ENCODE peak calls at places on chromosome 2, in six cellular contexts. N is lower leg skin, K is astrocyte, Z is A549, Q is IMR-90, E is HFFc6. D is an unnamed sample.

GRCh38 chr2:231583982-231584381 is 8.7 kb upstream of the TEX44 start:
- DNase-seq in N (no peak), K (no peak), Z (no peak), Q (no peak), E (no peak), D (no peak)

GRCh38 chr2:200095436-200095835 is 140.1 kb downstream of the MAIP1 start:
- DNase-seq in N (no peak), K (no peak), Z (no peak), Q (no peak), E (no peak), D (no peak)

GRCh38 chr2:68916226-68916625 is 36.5 kb downstream of the GKN2 start:
- DNase-seq in N (no peak), K (no peak), Z (no peak), Q (no peak), E (no peak), D (no peak)

GRCh38 chr2:217986256-217986961 is 16.4 kb downstream of the TNS1 start:
- DNase-seq in N (no peak), K (no peak), Z (no peak), Q (no peak), E (no peak), D (no peak)

GRCh38 chr2:172297531-172297930 is 129.9 kb upstream of the ITGA6 start:
- DNase-seq in N (no peak), K (no peak), Z (no peak), Q (no peak), E (no peak), D (no peak)

GRCh38 chr2:30979822-30980245 is 158.4 kb downstream of the GALNT14 start:
- DNase-seq in N (no peak), K (peak; percentile 33), Z (peak; percentile 41), Q (peak; percentile 13), E (peak; percentile 79), D (peak; percentile 42)

GRCh38 chr2:43424262-43425207 is 171.3 kb downstream of the THADA start:
- DNase-seq in N (no peak), K (peak; percentile 87), Z (no peak), Q (no peak), E (no peak), D (no peak)

GRCh38 chr2:68388358-68388757 is 23.3 kb downstream of the PLEK start:
- DNase-seq in N (no peak), K (no peak), Z (no peak), Q (no peak), E (no peak), D (no peak)

GRCh38 chr2:66173635-66174034 is 261.3 kb upstream of the MEIS1 start:
- DNase-seq in N (no peak), K (no peak), Z (no peak), Q (no peak), E (no peak), D (no peak)

GRCh38 chr2:177784449-177784845 is 288.1 kb downstream of the PDE11A start:
- DNase-seq in N (no peak), K (peak; percentile 91), Z (no peak), Q (peak; percentile 24), E (peak; percentile 65), D (peak; percentile 13)

GRCh38 chr2:187580462-187581124 is 26.4 kb upstream of the TFPI start:
- DNase-seq in N (no peak), K (peak; percentile 66), Z (peak; percentile 7), Q (peak; percentile 85), E (peak; percentile 77), D (no peak)

GRCh38 chr2:126725580-126725979 is 69.6 kb downstream of the GYPC start:
- DNase-seq in N (no peak), K (no peak), Z (no peak), Q (no peak), E (no peak), D (no peak)

GRCh38 chr2:164595031-164595430 is 26.3 kb downstream of the GRB14 start:
- DNase-seq in N (no peak), K (no peak), Z (no peak), Q (no peak), E (no peak), D (no peak)

GRCh38 chr2:68994864-68995263 is 18.1 kb upstream of the ANTXR1 start:
- DNase-seq in N (peak; percentile 88), K (peak; percentile 93), Z (no peak), Q (peak; percentile 33), E (peak; percentile 45), D (no peak)

GRCh38 chr2:37201208-37201607 is 4.9 kb downstream of the CEBPZOS start:
- DNase-seq in N (no peak), K (peak; percentile 39), Z (no peak), Q (peak; percentile 55), E (no peak), D (no peak)

GRCh38 chr2:26521913-26522180 is 43.9 kb upstream of the OTOF start:
- DNase-seq in N (no peak), K (no peak), Z (no peak), Q (no peak), E (no peak), D (no peak)

GRCh38 chr2:61433606-61434005 is 37.3 kb downstream of the USP34 start:
- DNase-seq in N (no peak), K (no peak), Z (no peak), Q (no peak), E (no peak), D (no peak)

GRCh38 chr2:148978736-148979135 is 59.8 kb upstream of the LYPD6B start:
- DNase-seq in N (no peak), K (no peak), Z (no peak), Q (no peak), E (no peak), D (no peak)

GRCh38 chr2:48531141-48531648 is 1.2 kb downstream of the STON1 start:
- DNase-seq in N (no peak), K (peak; percentile 85), Z (no peak), Q (peak; percentile 68), E (peak; percentile 91), D (no peak)

GRCh38 chr2:173881886-173882285 is 83.3 kb downstream of the SP3 start:
- DNase-seq in N (no peak), K (peak; percentile 40), Z (no peak), Q (peak; percentile 3), E (no peak), D (no peak)

GRCh38 chr2:219545610-219546352 is 2.0 kb downstream of the TMEM198 start:
- DNase-seq in N (no peak), K (no peak), Z (no peak), Q (no peak), E (no peak), D (no peak)

GRCh38 chr2:220270506-220271070 is 643.2 kb downstream of the SLC4A3 start:
- DNase-seq in N (no peak), K (no peak), Z (no peak), Q (no peak), E (no peak), D (no peak)

GRCh38 chr2:241770185-241770935 is 6.3 kb upstream of the GAL3ST2 start:
- DNase-seq in N (peak; percentile 83), K (no peak), Z (no peak), Q (no peak), E (no peak), D (no peak)

GRCh38 chr2:67259581-67260347 is 137.4 kb upstream of the ETAA1 start:
- DNase-seq in N (no peak), K (peak; percentile 97), Z (peak; percentile 8), Q (peak; percentile 94), E (peak; percentile 93), D (peak; percentile 29)

GRCh38 chr2:240479111-240479501 is 43.6 kb downstream of the GPC1 start:
- DNase-seq in N (no peak), K (no peak), Z (no peak), Q (no peak), E (no peak), D (no peak)

GRCh38 chr2:240780023-240780831 is 39.8 kb downstream of the KIF1A start:
- DNase-seq in N (no peak), K (no peak), Z (no peak), Q (no peak), E (no peak), D (no peak)

GRCh38 chr2:75146903-75147332 is 52.4 kb downstream of the TACR1 start:
- DNase-seq in N (no peak), K (peak; percentile 12), Z (no peak), Q (peak; percentile 12), E (no peak), D (no peak)

DNA sequence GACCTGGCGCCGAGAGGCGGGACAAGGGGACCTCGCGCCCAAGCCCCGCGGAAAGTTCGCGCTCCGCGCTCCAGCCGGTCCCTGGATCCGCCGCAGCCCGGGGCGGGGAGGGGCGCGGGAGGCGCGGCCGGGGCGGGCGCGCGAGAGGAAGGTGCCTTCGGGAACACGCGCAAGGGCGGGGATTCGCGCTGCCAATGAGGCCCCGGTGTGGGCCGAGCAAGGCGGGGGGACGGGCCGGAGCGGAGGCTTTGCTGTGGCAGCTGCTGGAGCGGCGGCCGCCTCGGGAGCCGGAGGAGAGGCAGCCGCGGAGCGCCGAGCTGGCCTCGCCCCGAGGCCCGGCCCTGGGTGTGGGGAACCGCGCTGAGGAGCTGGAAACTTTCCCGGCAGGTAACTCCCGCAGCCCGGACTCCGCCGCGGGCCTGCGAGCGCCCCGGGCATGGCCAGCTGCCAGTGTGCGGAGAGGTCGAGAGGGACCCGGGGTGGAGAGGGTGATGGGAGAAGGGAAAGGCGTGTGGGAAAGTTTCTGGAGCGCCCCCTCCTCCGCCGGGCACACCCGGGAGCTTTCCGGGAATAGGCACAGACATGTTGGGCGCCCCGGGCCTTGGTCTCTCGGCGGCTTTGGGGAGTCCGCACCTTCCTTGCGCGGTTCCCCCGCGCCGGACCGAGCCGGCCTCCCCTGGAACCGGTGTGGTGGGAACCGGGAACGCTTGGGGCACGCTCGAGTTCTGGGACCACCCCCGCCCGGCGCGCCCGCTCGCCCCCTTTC is at the start of gene TANC1:
- DNase-seq in N (peak; percentile 99), K (peak; percentile 85), Z (peak; percentile 72), Q (peak; percentile 90), E (peak; percentile 92), D (peak; percentile 95)
- TF ChIP-seq CTCF in N (no peak), K (no peak), Z (peak; percentile 5), Q (no peak), E (peak; percentile 17), D (no peak)

GRCh38 chr2:38443021-38443541 is 66.0 kb upstream of the ATL2 start:
- DNase-seq in N (no peak), K (peak; percentile 84), Z (no peak), Q (no peak), E (no peak), D (peak; percentile 76)

GRCh38 chr2:38446972-38447561 is 70.0 kb upstream of the ATL2 start:
- DNase-seq in N (no peak), K (no peak), Z (no peak), Q (no peak), E (no peak), D (no peak)

GRCh38 chr2:38448692-38449405 is 71.8 kb upstream of the ATL2 start:
- DNase-seq in N (no peak), K (no peak), Z (no peak), Q (no peak), E (no peak), D (no peak)

GRCh38 chr2:38444247-38444646 is 67.2 kb upstream of the ATL2 start:
- DNase-seq in N (no peak), K (peak; percentile 73), Z (no peak), Q (peak; percentile 43), E (no peak), D (no peak)

GRCh38 chr2:38446418-38446817 is 69.3 kb upstream of the ATL2 start:
- DNase-seq in N (no peak), K (no peak), Z (no peak), Q (no peak), E (no peak), D (no peak)
- TF ChIP-seq CTCF in N (no peak), K (no peak), Z (peak; percentile 8), Q (no peak), E (no peak), D (no peak)

GRCh38 chr2:112577756-112578155 is 6.7 kb upstream of the CHCHD5 start:
- DNase-seq in N (no peak), K (peak; percentile 41), Z (no peak), Q (peak; percentile 53), E (peak; percentile 24), D (no peak)
- TF ChIP-seq CTCF in N (no peak), K (peak; percentile 14), Z (no peak), Q (peak; percentile 26), E (peak; percentile 46), D (no peak)

GRCh38 chr2:120228503-120228902 is 5.3 kb upstream of the TMEM185B start:
- DNase-seq in N (no peak), K (no peak), Z (no peak), Q (no peak), E (no peak), D (no peak)
- TF ChIP-seq CTCF in N (no peak), K (no peak), Z (no peak), Q (no peak), E (peak; percentile 13), D (no peak)